ENCODE peak calls at places on chromosome 4, in ten cellular contexts. T is upper lobe of left lung; J is fibroblast of pulmonary artery; Q is GM20000; X is AML-193; U is cerebellar cortex; N is activated CD8-positive, alpha-beta T cell treated with anti-CD3 and anti-CD28 coated beads, Interleukin-2, amount 10 ng/mL, durations not matched to agents 7 days and 5 days; W is fibroblast of the aortic adventitia; B is EL; P is stimulated activated CD4-positive, alpha-beta T cell treated with anti-CD3 and anti-CD28 coated beads, Interleukin-4, amount 100 ng/mL, for 4 hours. Y is an unnamed sample.

GRCh38 chr4:53932784-53933183 is 131.6 kb downstream of the CHIC2 start:
- DNase-seq in T (no peak), J (peak), Q (no peak), X (no peak), U (no peak), N (no peak), W (peak), B (peak), P (no peak), Y (peak)

GRCh38 chr4:112060212-112060611 is 85.0 kb upstream of the FAM241A start:
- DNase-seq in T (no peak), J (peak), Q (peak), X (peak), U (no peak), N (no peak), W (peak), B (peak), P (no peak), Y (no peak)

GRCh38 chr4:5809216-5809776 is 83.6 kb downstream of the CRMP1 start:
- DNase-seq in T (no peak), J (no peak), Q (no peak), X (no peak), U (no peak), N (no peak), W (no peak), B (no peak), P (no peak), Y (peak)

GRCh38 chr4:147409350-147409749 is 71.5 kb upstream of the EDNRA start:
- DNase-seq in T (no peak), J (peak), Q (no peak), X (no peak), U (no peak), N (no peak), W (peak), B (no peak), P (no peak), Y (peak)

GRCh38 chr4:146507607-146508006 is 14.1 kb downstream of the SLC10A7 start:
- DNase-seq in T (no peak), J (no peak), Q (no peak), X (no peak), U (no peak), N (no peak), W (no peak), B (no peak), P (no peak), Y (no peak)

GRCh38 chr4:87973283-87974169 is 2.0 kb upstream of the SPP1 start:
- DNase-seq in T (peak), J (peak), Q (peak), X (peak), U (peak), N (peak), W (peak), B (peak), P (peak), Y (peak)

GRCh38 chr4:74218201-74218600 is 60.3 kb downstream of the MTHFD2L start:
- DNase-seq in T (no peak), J (peak), Q (no peak), X (no peak), U (no peak), N (no peak), W (peak), B (peak), P (no peak), Y (peak)

GRCh38 chr4:131584587-131584986 is 1564.5 kb upstream of the PCDH10 start:
- DNase-seq in T (no peak), J (no peak), Q (no peak), X (no peak), U (no peak), N (no peak), W (no peak), B (no peak), P (no peak), Y (no peak)

GRCh38 chr4:184198190-184198589 is 19.5 kb downstream of the ENPP6 start:
- DNase-seq in T (no peak), J (no peak), Q (no peak), X (no peak), U (no peak), N (no peak), W (no peak), B (no peak), P (no peak), Y (no peak)

GRCh38 chr4:14871676-14872430 is 130.4 kb upstream of the CPEB2 start:
- DNase-seq in T (peak), J (no peak), Q (no peak), X (peak), U (no peak), N (peak), W (peak), B (peak), P (peak), Y (no peak)

GRCh38 chr4:109998867-109999303 is 86.2 kb downstream of the EGF start:
- DNase-seq in T (no peak), J (peak), Q (peak), X (peak), U (peak), N (peak), W (peak), B (peak), P (no peak), Y (peak)

GRCh38 chr4:182555997-182556418 is 312.8 kb downstream of the TENM3 start:
- DNase-seq in T (no peak), J (peak), Q (no peak), X (no peak), U (peak), N (no peak), W (peak), B (peak), P (no peak), Y (peak)

GRCh38 chr4:5942947-5943346 is 50.1 kb upstream of the CRMP1 start:
- DNase-seq in T (no peak), J (no peak), Q (no peak), X (no peak), U (no peak), N (no peak), W (no peak), B (no peak), P (no peak), Y (no peak)

GRCh38 chr4:122661661-122662160 is 40.8 kb upstream of the IL21 start:
- DNase-seq in T (no peak), J (peak), Q (no peak), X (peak), U (no peak), N (no peak), W (peak), B (no peak), P (no peak), Y (no peak)

GRCh38 chr4:137367608-137368007 is 164.7 kb downstream of the PCDH18 start:
- DNase-seq in T (no peak), J (peak), Q (no peak), X (no peak), U (no peak), N (no peak), W (peak), B (peak), P (no peak), Y (no peak)

GRCh38 chr4:25223770-25224375 is 10.0 kb upstream of the PI4K2B start:
- DNase-seq in T (no peak), J (peak), Q (no peak), X (no peak), U (peak), N (peak), W (peak), B (peak), P (no peak), Y (peak)

GRCh38 chr4:106284227-106284626 is 31.8 kb downstream of the TBCK start:
- DNase-seq in T (no peak), J (no peak), Q (no peak), X (no peak), U (no peak), N (no peak), W (no peak), B (no peak), P (no peak), Y (no peak)

GRCh38 chr4:158211288-158211687 is 1.0 kb downstream of the TMEM144 start:
- DNase-seq in T (no peak), J (no peak), Q (no peak), X (peak), U (no peak), N (no peak), W (no peak), B (no peak), P (no peak), Y (no peak)

GRCh38 chr4:144740316-144740715 is 94.4 kb downstream of the HHIP start:
- DNase-seq in T (no peak), J (no peak), Q (no peak), X (no peak), U (no peak), N (no peak), W (peak), B (peak), P (no peak), Y (peak)